ENCODE peak calls at places on chromosomes 6 and 20, in seven cellular contexts. Y is body of pancreas, K is A549, V is heart left ventricle, X is GM23248, B is left lung, U is mammary epithelial cell. J is an unnamed sample.

GRCh38 chr6:124881898-124882579 is 80.2 kb upstream of the RNF217 start:
- DNase-seq in Y (no peak), K (peak; percentile 47), V (no peak), X (peak; percentile 55), B (no peak), U (peak; percentile 31), J (no peak)

GRCh38 chr6:57177545-57178225 is 5.6 kb downstream of the BAG2 start:
- DNase-seq in Y (peak; percentile 20), K (no peak), V (peak; percentile 46), X (peak; percentile 67), B (no peak), U (no peak), J (peak; percentile 65)

GRCh38 chr6:152635949-152636674 is 1.1 kb downstream of the SYNE1 start:
- DNase-seq in Y (peak; percentile 3), K (no peak), V (peak; percentile 43), X (peak; percentile 79), B (peak; percentile 89), U (no peak), J (no peak)

GRCh38 chr6:124298682-124299081 is 495.0 kb downstream of the NKAIN2 start:
- DNase-seq in Y (no peak), K (no peak), V (no peak), X (no peak), B (no peak), U (no peak), J (no peak)

GRCh38 chr20:44450279-44450937 is 25.3 kb upstream of the TTPAL start:
- DNase-seq in Y (no peak), K (no peak), V (no peak), X (no peak), B (no peak), U (no peak), J (no peak)

GRCh38 chr20:48691523-48691922 is 136.3 kb downstream of the PREX1 start:
- DNase-seq in Y (no peak), K (no peak), V (no peak), X (no peak), B (no peak), U (no peak), J (no peak)

GRCh38 chr20:50343490-50344179 is 153.0 kb downstream of the CEBPB start:
- DNase-seq in Y (peak; percentile 56), K (no peak), V (no peak), X (no peak), B (peak; percentile 76), U (no peak), J (no peak)

GRCh38 chr6:149840345-149841075 is 23.6 kb downstream of the LRP11 start:
- DNase-seq in Y (peak; percentile 90), K (peak; percentile 76), V (peak; percentile 82), X (peak; percentile 94), B (no peak), U (peak; percentile 70), J (peak; percentile 80)

GRCh38 chr20:19419420-19419819 is 207.0 kb downstream of the SLC24A3 start:
- DNase-seq in Y (no peak), K (no peak), V (no peak), X (no peak), B (no peak), U (no peak), J (no peak)

GRCh38 chr6:1363729-1364572 is 25.4 kb upstream of the FOXF2 start:
- DNase-seq in Y (peak; percentile 33), K (peak; percentile 29), V (no peak), X (peak; percentile 77), B (no peak), U (no peak), J (peak; percentile 48)

GRCh38 chr20:63500902-63501817 is 2.3 kb upstream of the EEF1A2 start:
- DNase-seq in Y (no peak), K (no peak), V (no peak), X (no peak), B (peak; percentile 47), U (no peak), J (peak; percentile 61)

GRCh38 chr20:47521059-47521808 is 19.5 kb downstream of the NCOA3 start:
- DNase-seq in Y (no peak), K (peak; percentile 45), V (no peak), X (no peak), B (no peak), U (peak; percentile 43), J (no peak)

GRCh38 chr6:101762851-101763250 is 369.3 kb downstream of the GRIK2 start:
- DNase-seq in Y (no peak), K (no peak), V (no peak), X (peak; percentile 5), B (no peak), U (peak; percentile 2), J (no peak)

GRCh38 chr20:9903048-9903651 is 64.3 kb upstream of the PAK5 start:
- DNase-seq in Y (peak; percentile 3), K (peak; percentile 29), V (no peak), X (peak; percentile 11), B (no peak), U (no peak), J (no peak)

GRCh38 chr6:123380257-123380656 is 256.5 kb downstream of the TRDN start:
- DNase-seq in Y (no peak), K (peak; percentile 26), V (no peak), X (peak; percentile 47), B (no peak), U (peak; percentile 14), J (no peak)

GRCh38 chr6:37072526-37072925 is 67.1 kb downstream of the FGD2 start:
- DNase-seq in Y (no peak), K (no peak), V (no peak), X (no peak), B (no peak), U (no peak), J (no peak)

GRCh38 chr6:112760831-112761230 is 413.7 kb downstream of the RFPL4B start:
- DNase-seq in Y (no peak), K (no peak), V (no peak), X (peak; percentile 13), B (no peak), U (no peak), J (no peak)

DNA sequence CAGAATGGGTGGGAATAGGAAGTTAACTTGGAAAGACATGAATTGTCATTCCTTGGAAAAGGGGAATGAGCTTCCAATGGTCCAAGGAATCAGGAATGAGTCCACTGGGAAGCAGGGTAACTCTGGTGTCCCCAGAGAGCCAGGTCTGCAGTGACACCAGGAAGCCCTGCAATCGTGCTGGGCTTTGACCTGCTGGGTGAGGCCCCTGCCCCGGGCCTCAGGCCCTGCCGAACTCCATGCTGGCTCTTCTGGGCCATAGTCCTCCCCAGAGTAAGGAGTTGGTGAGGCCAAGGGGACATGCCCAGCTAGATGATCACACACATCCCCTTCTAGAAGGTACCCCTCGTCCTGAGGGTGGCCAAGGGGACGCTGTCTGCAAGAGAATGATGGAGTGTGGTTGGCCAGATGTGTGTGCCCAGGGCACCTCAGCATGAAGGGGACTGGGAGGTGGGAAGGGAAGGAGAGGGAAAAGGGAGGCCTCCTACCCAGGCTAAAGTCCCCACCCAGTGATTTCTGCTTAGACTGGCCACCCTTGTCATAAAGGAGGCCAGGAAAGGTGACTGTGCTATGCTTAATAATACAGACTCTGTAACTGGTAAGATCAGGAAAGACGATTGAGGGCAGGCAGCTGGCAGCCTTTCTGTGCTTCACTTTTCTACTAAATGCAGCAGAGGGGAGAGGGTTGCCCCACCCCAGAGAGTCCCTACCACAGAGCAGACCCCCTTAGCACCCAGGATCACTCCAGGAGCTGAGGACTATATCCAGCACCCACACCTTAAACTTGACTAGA is 119.3 kb downstream of the SNX5 start:
- DNase-seq in Y (no peak), K (no peak), V (no peak), X (no peak), B (no peak), U (no peak), J (no peak)
- H3K4me1 ChIP-seq in Y (peaks cover 18% of the 10 kb centered on the region), K (no peaks in the 10 kb centered on the region), V (no peaks in the 10 kb centered on the region), X (peaks cover 26% of the 10 kb centered on the region), B (no peaks in the 10 kb centered on the region), U (peaks cover 45% of the 10 kb centered on the region), J (no peaks in the 10 kb centered on the region)

DNA sequence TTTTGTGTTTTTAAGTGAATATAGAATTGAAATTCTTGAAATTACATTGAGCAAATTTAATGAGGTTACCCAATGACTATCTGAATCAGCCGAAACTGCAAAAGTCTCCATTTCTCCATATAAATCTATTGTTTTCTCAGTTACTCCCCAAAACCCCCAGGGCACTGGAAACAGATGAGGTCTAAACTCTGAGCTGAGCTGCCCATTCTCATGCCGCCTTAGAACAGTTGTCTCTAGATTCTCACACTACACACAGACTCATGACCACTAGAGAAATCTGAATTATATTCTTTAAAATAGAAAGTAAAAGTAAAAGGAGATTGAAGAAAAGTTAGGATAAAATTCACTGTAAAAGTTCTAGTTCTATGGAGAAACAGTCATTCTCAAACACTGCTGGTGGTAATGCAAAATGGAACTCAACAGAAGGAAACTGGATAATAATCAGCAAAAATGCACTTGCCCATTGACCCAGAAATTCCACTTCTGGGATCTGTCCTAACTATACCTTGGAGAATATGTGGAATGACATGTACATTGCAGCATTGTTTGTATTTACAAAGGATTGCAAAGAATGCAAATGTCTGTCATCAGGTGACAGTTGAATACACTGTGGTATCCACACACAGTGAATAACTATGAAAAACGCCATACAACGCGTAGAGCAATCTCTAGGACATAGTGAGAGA is 125.5 kb downstream of the IPCEF1 start:
- DNase-seq in Y (no peak), K (no peak), V (no peak), X (no peak), B (no peak), U (no peak), J (no peak)
- H3K4me1 ChIP-seq in Y (no peaks in the 10 kb centered on the region), K (no peaks in the 10 kb centered on the region), V (no peaks in the 10 kb centered on the region), X (no peaks in the 10 kb centered on the region), B (no peaks in the 10 kb centered on the region), U (no peaks in the 10 kb centered on the region), J (no peaks in the 10 kb centered on the region)

GRCh38 chr6:35637911-35638310 is 50.8 kb downstream of the FKBP5 start:
- DNase-seq in Y (no peak), K (no peak), V (no peak), X (no peak), B (no peak), U (no peak), J (no peak)

GRCh38 chr6:35642471-35643161 is 46.1 kb downstream of the FKBP5 start:
- DNase-seq in Y (no peak), K (no peak), V (no peak), X (no peak), B (no peak), U (no peak), J (no peak)

GRCh38 chr6:35643162-35643535 is 45.6 kb downstream of the FKBP5 start:
- DNase-seq in Y (no peak), K (no peak), V (no peak), X (no peak), B (no peak), U (no peak), J (no peak)

GRCh38 chr6:35638679-35639078 is 50.0 kb downstream of the FKBP5 start:
- DNase-seq in Y (no peak), K (no peak), V (no peak), X (no peak), B (no peak), U (no peak), J (no peak)

GRCh38 chr6:35640017-35640664 is 48.6 kb downstream of the FKBP5 start:
- DNase-seq in Y (no peak), K (no peak), V (no peak), X (peak; percentile 28), B (no peak), U (peak; percentile 65), J (no peak)
- H3K4me1 ChIP-seq in Y (peaks cover 47% of the 10 kb centered on the region), K (no peaks in the 10 kb centered on the region), V (no peaks in the 10 kb centered on the region), X (no peaks in the 10 kb centered on the region), B (no peaks in the 10 kb centered on the region), U (peaks cover 5% of the 10 kb centered on the region), J (peaks cover 62% of the 10 kb centered on the region)

DNA sequence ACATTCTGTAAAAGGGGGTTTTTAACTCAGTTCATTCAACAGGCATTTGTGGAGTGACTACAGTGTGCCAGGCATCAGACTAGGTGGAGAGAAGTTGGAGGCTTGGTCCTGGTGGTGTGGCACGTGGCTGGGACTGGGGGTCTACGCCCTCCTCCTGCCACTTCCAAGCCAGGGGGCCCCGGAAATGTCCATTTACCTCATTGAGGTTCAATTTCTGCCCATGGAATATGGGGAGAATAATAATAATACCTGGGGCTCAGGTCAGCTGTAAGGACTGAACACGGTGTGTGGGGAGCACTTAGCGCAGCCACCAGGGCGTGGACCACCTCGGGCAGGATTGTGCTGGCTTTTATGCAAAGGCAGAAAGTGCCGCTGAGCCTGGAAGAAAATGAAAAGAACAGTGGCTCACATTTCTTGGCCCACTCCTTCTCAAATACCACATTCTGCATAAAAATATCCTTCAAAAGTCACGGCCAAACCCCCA is 229.4 kb downstream of the ANKRD60 start:
- DNase-seq in Y (no peak), K (no peak), V (no peak), X (no peak), B (no peak), U (no peak), J (no peak)
- H3K4me1 ChIP-seq in Y (peaks cover 43% of the 10 kb centered on the region), K (peaks cover 34% of the 10 kb centered on the region), V (peaks cover 16% of the 10 kb centered on the region), X (peaks cover 28% of the 10 kb centered on the region), B (no peaks in the 10 kb centered on the region), U (peaks cover 13% of the 10 kb centered on the region), J (peaks cover 17% of the 10 kb centered on the region)